ENCODE peak calls at places on chromosome 5, in eight cellular contexts. O is astrocyte; K is dorsolateral prefrontal cortex; T is body of pancreas; N is gastrocnemius medialis; M is Karpas-422; H is cardiac muscle cell; L is naive thymus-derived CD4-positive, alpha-beta T cell. D is an unnamed sample.
A peak's percentile ranks its signal among the peaks of the same experiment; 100 is the strongest.

GRCh38 chr5:139980765-139981164 is 62.3 kb downstream of the NRG2 start:
- DNase-seq in T (no peak), O (no peak), M (no peak), N (no peak), K (no peak), L (no peak), H (no peak), D (no peak)

GRCh38 chr5:106545325-106545724 is 1125.4 kb downstream of the EFNA5 start:
- DNase-seq in N (no peak), O (peak; percentile 55), K (no peak), L (no peak), M (no peak), H (peak; percentile 0), T (no peak), D (no peak)

GRCh38 chr5:114458726-114459125 is 96.9 kb downstream of the KCNN2 start:
- DNase-seq in K (no peak), N (no peak), O (no peak), L (no peak), T (no peak), M (no peak), H (no peak), D (no peak)

GRCh38 chr5:78653969-78654368 is 5.4 kb upstream of the LHFPL2 start:
- DNase-seq in K (no peak), H (no peak), O (no peak), L (no peak), T (no peak), N (no peak), M (peak; percentile 21), D (no peak)

GRCh38 chr5:154236011-154236410 is 45.5 kb downstream of the GALNT10 start:
- DNase-seq in O (no peak), M (no peak), T (no peak), H (no peak), K (no peak), N (no peak), L (no peak), D (no peak)

GRCh38 chr5:146048994-146049703 is 56.2 kb downstream of the PLAC8L1 start:
- DNase-seq in H (peak; percentile 85), M (peak; percentile 70), O (peak; percentile 58), K (no peak), N (no peak), L (no peak), T (peak; percentile 64), D (no peak)

GRCh38 chr5:24208540-24209141 is 436.1 kb downstream of the CDH10 start:
- DNase-seq in H (no peak), T (no peak), N (no peak), M (no peak), K (no peak), O (no peak), L (no peak), D (no peak)

GRCh38 chr5:172175263-172175719 is 12.7 kb downstream of the STK10 start:
- DNase-seq in H (no peak), T (peak; percentile 69), M (peak; percentile 92), K (no peak), O (no peak), N (peak; percentile 18), L (peak; percentile 73), D (peak; percentile 97)

GRCh38 chr5:167050568-167051214 is 1240.8 kb upstream of the WWC1 start:
- DNase-seq in O (no peak), T (no peak), L (no peak), M (no peak), N (no peak), H (peak; percentile 76), K (no peak), D (no peak)

GRCh38 chr5:142499591-142500384 is 175.0 kb upstream of the SPRY4 start:
- DNase-seq in O (peak; percentile 30), M (no peak), K (no peak), H (no peak), L (no peak), N (no peak), T (no peak), D (no peak)

GRCh38 chr5:149445739-149446369 is 66.8 kb upstream of the IL17B start:
- DNase-seq in L (no peak), M (no peak), N (no peak), K (no peak), H (peak; percentile 96), O (peak; percentile 99), T (no peak), D (no peak)

GRCh38 chr5:18789216-18789615 is 1155.0 kb downstream of the TAF11L14 start:
- DNase-seq in N (no peak), L (no peak), O (no peak), M (no peak), H (no peak), T (no peak), K (no peak), D (no peak)

GRCh38 chr5:80921026-80921425 is 39.1 kb upstream of the RASGRF2 start:
- DNase-seq in L (no peak), M (no peak), K (no peak), H (no peak), T (no peak), O (no peak), N (no peak), D (no peak)

GRCh38 chr5:134289509-134290113 is 63.7 kb upstream of the PPP2CA start:
- DNase-seq in K (no peak), T (peak; percentile 73), H (peak; percentile 88), M (peak; percentile 81), N (peak; percentile 30), L (no peak), O (peak; percentile 52), D (peak; percentile 55)

GRCh38 chr5:83919071-83920041 is 198.7 kb upstream of the HAPLN1 start:
- DNase-seq in K (no peak), H (no peak), O (peak; percentile 87), M (no peak), N (no peak), L (no peak), T (no peak), D (no peak)

GRCh38 chr5:172504736-172505402 is 50.5 kb upstream of the SH3PXD2B start:
- DNase-seq in M (no peak), H (peak; percentile 73), N (no peak), L (peak; percentile 11), O (no peak), T (peak; percentile 26), K (no peak), D (no peak)

GRCh38 chr5:35971186-35971877 is 19.9 kb downstream of the UGT3A1 start:
- DNase-seq in M (no peak), L (no peak), K (no peak), T (no peak), O (peak; percentile 2), N (no peak), H (no peak), D (no peak)

GRCh38 chr5:2131196-2131595 is 248.5 kb upstream of the IRX4 start:
- DNase-seq in H (no peak), N (no peak), M (no peak), O (no peak), L (no peak), K (no peak), T (no peak), D (no peak)

GRCh38 chr5:172766287-172767104 is 4.5 kb downstream of the DUSP1 start:
- DNase-seq in N (peak; percentile 87), H (peak; percentile 86), K (no peak), M (no peak), O (peak; percentile 83), T (peak; percentile 89), L (no peak), D (peak; percentile 66)

GRCh38 chr5:132203916-132204315 is 23.7 kb downstream of the P4HA2 start:
- DNase-seq in L (peak; percentile 10), T (no peak), K (no peak), O (no peak), H (no peak), M (no peak), N (no peak), D (no peak)

GRCh38 chr5:106827061-106827460 is 843.7 kb downstream of the EFNA5 start:
- DNase-seq in N (no peak), T (no peak), O (peak; percentile 42), M (no peak), K (no peak), L (no peak), H (no peak), D (no peak)

GRCh38 chr5:119328753-119329602 is 26.8 kb upstream of the TNFAIP8 start:
- DNase-seq in T (no peak), M (no peak), O (peak; percentile 75), K (no peak), L (no peak), N (no peak), H (peak; percentile 48), D (peak; percentile 63)

GRCh38 chr5:115494570-115495289 is 49.8 kb downstream of the FEM1C start:
- DNase-seq in L (no peak), M (no peak), H (peak; percentile 37), N (no peak), O (peak; percentile 63), K (no peak), T (no peak), D (no peak)

GRCh38 chr5:8410618-8411017 is 541.7 kb downstream of the MTRR start:
- DNase-seq in H (no peak), T (no peak), L (no peak), K (no peak), O (no peak), N (no peak), M (no peak), D (no peak)

GRCh38 chr5:66889524-66889923 is 293.3 kb downstream of the MAST4 start:
- DNase-seq in N (no peak), L (no peak), T (no peak), M (no peak), O (no peak), H (no peak), K (no peak), D (no peak)
- H3K27ac ChIP-seq in N (no peak overlapping the region), L (no peak overlapping the region), T (no peak overlapping the region), M (no peak overlapping the region), O (no peak overlapping the region), H (no peak overlapping the region), K (no peak overlapping the region), D (no peak overlapping the region)

GRCh38 chr5:138223532-138223931 is 10.4 kb upstream of the CDC23 start:
- DNase-seq in N (no peak), T (no peak), L (no peak), K (no peak), H (no peak), M (no peak), O (no peak), D (no peak)
- H3K27ac ChIP-seq in N (no peak overlapping the region), T (no peak overlapping the region), L (no peak overlapping the region), K (no peak overlapping the region), H (no peak overlapping the region), M (no peak overlapping the region), O (no peak overlapping the region), D (no peak overlapping the region)

GRCh38 chr5:68226564-68227073 is 11.1 kb downstream of the PIK3R1 start:
- DNase-seq in T (no peak), M (no peak), N (no peak), L (no peak), O (no peak), H (no peak), K (no peak), D (no peak)
- H3K27ac ChIP-seq in T (no peak overlapping the region), M (no peak overlapping the region), N (no peak overlapping the region), L (no peak overlapping the region), O (no peak overlapping the region), H (peak overlapping the region; percentile 40), K (peak overlapping the region; percentile 5), D (no peak overlapping the region)

DNA sequence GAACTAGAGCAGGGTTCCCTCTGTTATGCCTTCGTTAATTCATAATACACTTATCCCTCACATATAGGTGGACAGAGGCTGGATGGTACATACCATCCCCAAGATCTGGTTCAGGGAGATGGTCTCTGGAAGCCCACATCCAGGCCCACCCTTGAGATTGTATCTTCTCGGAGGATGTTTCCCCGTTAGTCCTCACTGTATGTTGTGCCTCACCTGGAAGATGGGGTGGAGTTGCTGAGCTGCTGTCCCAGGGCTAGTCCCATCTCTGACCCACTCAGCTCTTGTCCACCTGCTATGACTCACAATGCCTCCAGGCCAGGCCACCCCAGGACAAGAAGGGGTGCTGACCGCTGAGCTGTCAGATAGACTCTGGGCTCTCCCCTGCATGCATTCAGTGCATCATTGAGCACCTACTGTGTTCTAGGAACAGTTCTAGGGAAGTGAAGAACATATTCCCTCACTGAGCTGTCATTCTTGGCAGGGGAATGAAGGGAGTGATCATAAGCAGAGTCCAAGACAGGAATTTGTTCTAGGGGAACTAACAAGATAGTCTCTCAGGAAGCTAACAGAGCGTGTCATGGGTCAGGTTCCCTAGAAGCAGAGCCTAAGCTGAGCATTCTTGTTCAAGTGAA is at the start of gene CBY3:
- DNase-seq in O (no peak), K (no peak), N (no peak), H (no peak), L (no peak), M (no peak), T (no peak), D (no peak)
- H3K27ac ChIP-seq in O (no peak within 1 kb of the TSS), K (no peak within 1 kb of the TSS), N (no peak within 1 kb of the TSS), H (no peak within 1 kb of the TSS), L (no peak within 1 kb of the TSS), M (no peak within 1 kb of the TSS), T (no peak within 1 kb of the TSS), D (no peak within 1 kb of the TSS)

D was measured in CD4-positive, alpha-beta memory T cell.